ENCODE peak calls at places on chromosome 21, in ten cellular contexts. M is WTC11; U is substantia nigra; H is astrocyte of the spinal cord; Z is tibial artery; R is NCI-H1930; I is neural progenitor cell; B is GM13976; J is effector CD4-positive, alpha-beta T cell; F is GM13977. T is an unnamed sample.

GRCh38 chr21:31700040-31700439 is 31.9 kb downstream of the SCAF4 start:
- DNase-seq in M (no peak), U (no peak), H (no peak), Z (no peak), R (no peak), I (no peak), B (no peak), J (no peak), F (no peak), T (no peak)

GRCh38 chr21:45109831-45110492 is 35.6 kb downstream of the ADARB1 start:
- DNase-seq in M (no peak), U (no peak), H (peak; percentile 30), Z (no peak), R (no peak), I (no peak), B (peak; percentile 86), J (no peak), F (peak; percentile 88), T (no peak)

GRCh38 chr21:28805885-28806284 is 186.8 kb downstream of the LTN1 start:
- DNase-seq in M (no peak), U (no peak), H (peak; percentile 62), Z (peak; percentile 37), R (no peak), I (no peak), B (no peak), J (no peak), F (no peak), T (no peak)

GRCh38 chr21:28393279-28393678 is 599.4 kb downstream of the LTN1 start:
- DNase-seq in M (no peak), U (no peak), H (no peak), Z (no peak), R (no peak), I (no peak), B (no peak), J (no peak), F (no peak), T (no peak)

GRCh38 chr21:30990514-30991304 is 47.6 kb downstream of the KRTAP19-8 start:
- DNase-seq in M (peak; percentile 10), U (no peak), H (no peak), Z (no peak), R (no peak), I (peak; percentile 5), B (no peak), J (no peak), F (no peak), T (no peak)

GRCh38 chr21:32940079-32941014 is 85.4 kb upstream of the OLIG2 start:
- DNase-seq in M (peak; percentile 41), U (peak; percentile 35), H (peak; percentile 35), Z (no peak), R (peak; percentile 3), I (peak; percentile 84), B (peak; percentile 40), J (peak; percentile 26), F (peak; percentile 50), T (no peak)

GRCh38 chr21:31909153-31909771 is 36.4 kb downstream of the HUNK start:
- DNase-seq in M (no peak), U (no peak), H (no peak), Z (no peak), R (no peak), I (peak; percentile 62), B (no peak), J (no peak), F (no peak), T (no peak)

GRCh38 chr21:43929217-43929971 is 64.4 kb downstream of the AGPAT3 start:
- DNase-seq in M (no peak), U (no peak), H (no peak), Z (no peak), R (no peak), I (no peak), B (no peak), J (no peak), F (no peak), T (peak; percentile 80)

GRCh38 chr21:22351076-22351475 is 1352.9 kb downstream of the NCAM2 start:
- DNase-seq in M (no peak), U (no peak), H (no peak), Z (no peak), R (no peak), I (no peak), B (no peak), J (no peak), F (no peak), T (no peak)

GRCh38 chr21:35202431-35202830 is 153.3 kb upstream of the RUNX1 start:
- DNase-seq in M (no peak), U (no peak), H (peak; percentile 55), Z (no peak), R (no peak), I (no peak), B (no peak), J (no peak), F (no peak), T (no peak)

GRCh38 chr21:21547368-21547953 is 549.3 kb downstream of the NCAM2 start:
- DNase-seq in M (no peak), U (no peak), H (peak; percentile 16), Z (no peak), R (no peak), I (no peak), B (no peak), J (no peak), F (no peak), T (no peak)

GRCh38 chr21:35491920-35492678 is 443.0 kb upstream of the RUNX1 start:
- DNase-seq in M (no peak), U (no peak), H (no peak), Z (no peak), R (no peak), I (no peak), B (no peak), J (no peak), F (no peak), T (no peak)

GRCh38 chr21:40652436-40652835 is 194.5 kb downstream of the DSCAM start:
- DNase-seq in M (no peak), U (no peak), H (no peak), Z (no peak), R (no peak), I (no peak), B (no peak), J (no peak), F (no peak), T (no peak)

GRCh38 chr21:40049959-40050290 is 182.7 kb downstream of the PCP4 start:
- DNase-seq in M (peak; percentile 33), U (no peak), H (no peak), Z (no peak), R (no peak), I (peak; percentile 19), B (no peak), J (no peak), F (no peak), T (no peak)

T was measured in breast epithelium.